ENCODE peak calls at places on chromosomes 12 and 14, in seven cellular contexts. B is activated T-helper 9 cell treated with anti-CD3 and anti-CD28 coated beads, Interleukin-2, amount 50 U/mL, for 16 hours; G is activated naive CD4-positive, alpha-beta T cell; H is tibial nerve; N is CD4-positive, alpha-beta memory T cell; P is Right ventricle myocardium superior; T is amniotic stem cell. M is an unnamed sample.
A peak's percentile ranks its signal among the peaks of the same experiment; 100 is the strongest.

GRCh38 chr14:98350213-98350612 is 921.8 kb downstream of the BCL11B start:
- DNase-seq in P (no peak), T (no peak), N (no peak), B (no peak), H (no peak), G (no peak), M (no peak)

GRCh38 chr14:60257862-60258261 is 8.8 kb downstream of the PPM1A start:
- DNase-seq in N (no peak), B (no peak), G (no peak), T (no peak), H (no peak), P (no peak), M (no peak)

GRCh38 chr14:59371762-59372161 is 93.4 kb downstream of the GPR135 start:
- DNase-seq in T (no peak), P (no peak), H (no peak), B (no peak), G (no peak), N (no peak), M (no peak)

GRCh38 chr14:77044776-77045569 is 16.5 kb upstream of the IRF2BPL start:
- DNase-seq in G (no peak), N (no peak), H (peak; percentile 67), B (no peak), T (no peak), P (peak; percentile 67), M (no peak)

GRCh38 chr14:63026491-63026890 is 18.8 kb downstream of the KCNH5 start:
- DNase-seq in H (no peak), B (no peak), G (no peak), N (no peak), P (no peak), T (no peak), M (no peak)

GRCh38 chr14:60651936-60652673 is 2.8 kb upstream of the SIX1 start:
- DNase-seq in T (no peak), P (no peak), B (no peak), H (no peak), N (no peak), G (no peak), M (no peak)

GRCh38 chr12:21764950-21765349 is 9.6 kb downstream of the KCNJ8 start:
- DNase-seq in N (no peak), G (no peak), P (no peak), T (no peak), B (no peak), H (no peak), M (no peak)

GRCh38 chr14:70789961-70790360 is 19.4 kb downstream of the MAP3K9 start:
- DNase-seq in B (no peak), P (no peak), N (no peak), H (no peak), T (no peak), G (no peak), M (no peak)

GRCh38 chr12:6960291-6961277 is 9.4 kb downstream of the PTPN6 start:
- DNase-seq in B (no peak), N (peak; percentile 40), G (no peak), P (no peak), H (no peak), T (no peak), M (no peak)

GRCh38 chr12:107917912-107918800 is 143.7 kb downstream of the ASCL4 start:
- DNase-seq in P (no peak), H (no peak), N (peak; percentile 5), B (no peak), T (no peak), G (no peak), M (no peak)

M was measured in naive B cell.